ENCODE peak calls at places on chromosomes 3 and 15, in six cellular contexts. One of them, this sample, is unnamed. For H3K4me1, the result is how much of the 10 kb centered on the place peaks cover.

GRCh38 chr3:64575211-64575844 is 112.5 kb downstream of the ADAMTS9 start:
- DNase-seq in heart left ventricle: no peak
- DNase-seq in esophagus squamous epithelium: no peak
- DNase-seq in psoas muscle: no peak
- DNase-seq in uterus: no peak
- DNase-seq in SK-N-SH: peak
- DNase-seq in this sample: no peak

GRCh38 chr3:154469585-154469984 is 39.6 kb upstream of the GPR149 start:
- DNase-seq in heart left ventricle: no peak
- DNase-seq in esophagus squamous epithelium: no peak
- DNase-seq in psoas muscle: no peak
- DNase-seq in uterus: no peak
- DNase-seq in SK-N-SH: no peak
- DNase-seq in this sample: no peak

GRCh38 chr3:5505997-5506396 is 318.5 kb downstream of the EDEM1 start:
- DNase-seq in heart left ventricle: no peak
- DNase-seq in esophagus squamous epithelium: no peak
- DNase-seq in psoas muscle: no peak
- DNase-seq in uterus: no peak
- DNase-seq in SK-N-SH: no peak
- DNase-seq in this sample: no peak

GRCh38 chr3:65118279-65118678 is 430.5 kb upstream of the ADAMTS9 start:
- DNase-seq in heart left ventricle: no peak
- DNase-seq in esophagus squamous epithelium: no peak
- DNase-seq in psoas muscle: no peak
- DNase-seq in uterus: no peak
- DNase-seq in SK-N-SH: no peak
- DNase-seq in this sample: no peak

GRCh38 chr3:71176366-71176765 is 407.2 kb downstream of the FOXP1 start:
- DNase-seq in heart left ventricle: no peak
- DNase-seq in esophagus squamous epithelium: no peak
- DNase-seq in psoas muscle: no peak
- DNase-seq in uterus: no peak
- DNase-seq in SK-N-SH: no peak
- DNase-seq in this sample: no peak

GRCh38 chr3:89503891-89504391 is 396.5 kb downstream of the EPHA3 start:
- DNase-seq in heart left ventricle: no peak
- DNase-seq in esophagus squamous epithelium: no peak
- DNase-seq in psoas muscle: no peak
- DNase-seq in uterus: no peak
- DNase-seq in SK-N-SH: no peak
- DNase-seq in this sample: no peak

GRCh38 chr3:40719660-40720287 is 195.0 kb downstream of the ZNF621 start:
- DNase-seq in heart left ventricle: no peak
- DNase-seq in esophagus squamous epithelium: no peak
- DNase-seq in psoas muscle: no peak
- DNase-seq in uterus: peak
- DNase-seq in SK-N-SH: no peak
- DNase-seq in this sample: peak

GRCh38 chr3:145882416-145882815 is 278.6 kb downstream of the PLOD2 start:
- DNase-seq in heart left ventricle: no peak
- DNase-seq in esophagus squamous epithelium: no peak
- DNase-seq in psoas muscle: no peak
- DNase-seq in uterus: no peak
- DNase-seq in SK-N-SH: no peak
- DNase-seq in this sample: no peak

GRCh38 chr3:172156309-172156998 is 117.1 kb downstream of the FNDC3B start:
- DNase-seq in heart left ventricle: peak
- DNase-seq in esophagus squamous epithelium: no peak
- DNase-seq in psoas muscle: peak
- DNase-seq in uterus: no peak
- DNase-seq in SK-N-SH: no peak
- DNase-seq in this sample: no peak

GRCh38 chr3:45623846-45624245 is 29.3 kb downstream of the LIMD1 start:
- DNase-seq in heart left ventricle: no peak
- DNase-seq in esophagus squamous epithelium: no peak
- DNase-seq in psoas muscle: no peak
- DNase-seq in uterus: no peak
- DNase-seq in SK-N-SH: no peak
- DNase-seq in this sample: no peak

GRCh38 chr3:62168356-62168755 is 205.0 kb downstream of the FEZF2 start:
- DNase-seq in heart left ventricle: no peak
- DNase-seq in esophagus squamous epithelium: no peak
- DNase-seq in psoas muscle: no peak
- DNase-seq in uterus: no peak
- DNase-seq in SK-N-SH: no peak
- DNase-seq in this sample: no peak

GRCh38 chr3:14525685-14526631 is 14.2 kb downstream of the GRIP2 start:
- DNase-seq in heart left ventricle: no peak
- DNase-seq in esophagus squamous epithelium: no peak
- DNase-seq in psoas muscle: no peak
- DNase-seq in uterus: peak
- DNase-seq in SK-N-SH: no peak
- DNase-seq in this sample: no peak

GRCh38 chr15:58426501-58426900 is 5.3 kb upstream of the LIPC start:
- DNase-seq in heart left ventricle: no peak
- DNase-seq in esophagus squamous epithelium: no peak
- DNase-seq in psoas muscle: no peak
- DNase-seq in uterus: no peak
- DNase-seq in SK-N-SH: no peak
- DNase-seq in this sample: no peak

GRCh38 chr15:28901587-28901980 is 15.8 kb downstream of the APBA2 start:
- DNase-seq in heart left ventricle: no peak
- DNase-seq in esophagus squamous epithelium: no peak
- DNase-seq in psoas muscle: no peak
- DNase-seq in uterus: no peak
- DNase-seq in SK-N-SH: no peak
- DNase-seq in this sample: no peak

GRCh38 chr3:57778499-57778898 is 22.4 kb downstream of the SLMAP start:
- DNase-seq in heart left ventricle: no peak
- DNase-seq in esophagus squamous epithelium: no peak
- DNase-seq in psoas muscle: no peak
- DNase-seq in uterus: no peak
- DNase-seq in SK-N-SH: no peak
- DNase-seq in this sample: no peak

GRCh38 chr3:190339130-190339529 is 16.9 kb upstream of the CLDN1 start:
- DNase-seq in heart left ventricle: no peak
- DNase-seq in esophagus squamous epithelium: no peak
- DNase-seq in psoas muscle: no peak
- DNase-seq in uterus: no peak
- DNase-seq in SK-N-SH: no peak
- DNase-seq in this sample: no peak

GRCh38 chr3:159950156-159950898 is 38.3 kb upstream of the IL12A start:
- DNase-seq in heart left ventricle: no peak
- DNase-seq in esophagus squamous epithelium: no peak
- DNase-seq in psoas muscle: no peak
- DNase-seq in uterus: no peak
- DNase-seq in SK-N-SH: no peak
- DNase-seq in this sample: no peak

GRCh38 chr3:143839980-143840379 is 8.3 kb downstream of the SLC9A9 start:
- DNase-seq in heart left ventricle: no peak
- DNase-seq in esophagus squamous epithelium: no peak
- DNase-seq in psoas muscle: no peak
- DNase-seq in uterus: no peak
- DNase-seq in SK-N-SH: no peak
- DNase-seq in this sample: no peak

GRCh38 chr3:184537885-184538599 is 23.5 kb upstream of the EPHB3 start:
- DNase-seq in heart left ventricle: no peak
- DNase-seq in esophagus squamous epithelium: no peak
- DNase-seq in psoas muscle: no peak
- DNase-seq in uterus: no peak
- DNase-seq in SK-N-SH: no peak
- DNase-seq in this sample: no peak

GRCh38 chr3:76199382-76199781 is 414.0 kb upstream of the ZNF717 start:
- DNase-seq in heart left ventricle: no peak
- DNase-seq in esophagus squamous epithelium: no peak
- DNase-seq in psoas muscle: no peak
- DNase-seq in uterus: no peak
- DNase-seq in SK-N-SH: no peak
- DNase-seq in this sample: no peak

GRCh38 chr3:141877911-141878310 is 1.5 kb downstream of the ATP1B3 start:
- DNase-seq in heart left ventricle: no peak
- DNase-seq in esophagus squamous epithelium: no peak
- DNase-seq in psoas muscle: no peak
- DNase-seq in uterus: no peak
- DNase-seq in SK-N-SH: no peak
- DNase-seq in this sample: no peak

GRCh38 chr3:20185364-20185732 is 658 bp downstream of the SGO1 start:
- DNase-seq in heart left ventricle: no peak
- DNase-seq in esophagus squamous epithelium: no peak
- DNase-seq in psoas muscle: no peak
- DNase-seq in uterus: no peak
- DNase-seq in SK-N-SH: peak
- DNase-seq in this sample: no peak

GRCh38 chr3:28575100-28575747 is 226.6 kb upstream of the AZI2 start:
- DNase-seq in heart left ventricle: peak
- DNase-seq in esophagus squamous epithelium: no peak
- DNase-seq in psoas muscle: peak
- DNase-seq in uterus: no peak
- DNase-seq in SK-N-SH: peak
- DNase-seq in this sample: peak

GRCh38 chr3:28575748-28576589 is 227.3 kb upstream of the AZI2 start:
- DNase-seq in heart left ventricle: peak
- DNase-seq in esophagus squamous epithelium: no peak
- DNase-seq in psoas muscle: peak
- DNase-seq in uterus: no peak
- DNase-seq in SK-N-SH: peak
- DNase-seq in this sample: peak

GRCh38 chr3:28574036-28574435 is 225.4 kb upstream of the AZI2 start:
- DNase-seq in heart left ventricle: no peak
- DNase-seq in esophagus squamous epithelium: no peak
- DNase-seq in psoas muscle: no peak
- DNase-seq in uterus: no peak
- DNase-seq in SK-N-SH: no peak
- DNase-seq in this sample: no peak

GRCh38 chr3:28577941-28578340 is 229.3 kb upstream of the AZI2 start:
- DNase-seq in heart left ventricle: no peak
- DNase-seq in esophagus squamous epithelium: no peak
- DNase-seq in psoas muscle: no peak
- DNase-seq in uterus: no peak
- DNase-seq in SK-N-SH: no peak
- DNase-seq in this sample: no peak

GRCh38 chr3:28576590-28577220 is 228.1 kb upstream of the AZI2 start:
- DNase-seq in heart left ventricle: no peak
- DNase-seq in esophagus squamous epithelium: no peak
- DNase-seq in psoas muscle: no peak
- DNase-seq in uterus: no peak
- DNase-seq in SK-N-SH: peak
- DNase-seq in this sample: no peak
- H3K4me3 ChIP-seq in heart left ventricle: peak
- H3K4me3 ChIP-seq in esophagus squamous epithelium: peak
- H3K4me3 ChIP-seq in psoas muscle: peak
- H3K4me3 ChIP-seq in uterus: peak
- H3K4me3 ChIP-seq in SK-N-SH: peak
- H3K4me3 ChIP-seq in this sample: no peak

DNA sequence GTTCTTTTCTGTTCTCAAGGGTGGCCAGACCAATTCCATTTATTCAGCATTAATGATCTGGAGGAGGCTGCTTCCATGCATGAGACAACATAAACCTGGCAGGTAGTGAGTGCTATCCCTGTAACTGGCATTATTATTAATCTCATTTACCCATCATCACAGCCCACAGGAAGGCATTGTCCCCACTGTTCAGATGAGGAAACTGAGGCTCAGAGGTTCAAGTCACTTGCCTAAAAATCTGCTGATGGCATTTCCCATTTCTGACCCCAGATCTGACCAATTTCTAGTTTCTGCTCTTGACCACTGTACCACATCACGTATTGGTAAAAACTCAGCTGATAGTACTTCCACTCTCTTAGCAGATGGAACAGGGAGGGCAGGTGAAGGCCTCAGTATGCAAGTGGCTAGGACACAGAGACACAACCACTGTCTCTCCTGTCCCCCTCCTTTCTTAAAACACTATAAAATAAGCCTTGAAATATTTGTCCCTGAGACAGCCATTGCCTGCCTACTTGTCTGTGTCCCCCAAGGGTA is 36.1 kb downstream of the TRANK1 start:
- DNase-seq in heart left ventricle: no peak
- DNase-seq in esophagus squamous epithelium: no peak
- DNase-seq in psoas muscle: no peak
- DNase-seq in uterus: no peak
- DNase-seq in SK-N-SH: no peak
- DNase-seq in this sample: no peak
- H3K4me1 ChIP-seq in heart left ventricle: under half
- H3K4me1 ChIP-seq in esophagus squamous epithelium: under half
- H3K4me1 ChIP-seq in psoas muscle: under half
- H3K4me1 ChIP-seq in uterus: under half
- H3K4me1 ChIP-seq in SK-N-SH: under half
- H3K4me1 ChIP-seq in this sample: under half

DNA sequence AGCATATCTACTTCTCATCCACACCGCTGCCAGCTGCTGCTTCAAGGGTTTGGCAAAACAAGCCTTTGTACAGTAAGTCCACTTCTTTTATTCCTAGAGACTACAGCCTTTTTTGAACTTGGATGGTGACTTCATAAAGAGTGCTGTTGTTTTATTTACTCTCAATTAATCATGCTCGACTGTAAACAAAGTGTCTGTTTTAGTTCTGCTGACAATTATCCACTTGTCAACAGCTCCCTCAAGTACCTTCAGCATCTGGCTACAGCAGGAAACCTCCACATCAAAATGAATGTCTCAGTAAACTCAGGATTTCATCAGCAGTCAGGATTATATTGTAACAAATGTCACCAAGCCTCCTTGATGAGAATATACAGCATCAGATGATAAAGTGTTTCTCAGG is 12.2 kb upstream of the FOXB1 start:
- DNase-seq in heart left ventricle: no peak
- DNase-seq in esophagus squamous epithelium: no peak
- DNase-seq in psoas muscle: no peak
- DNase-seq in uterus: no peak
- DNase-seq in SK-N-SH: no peak
- DNase-seq in this sample: no peak
- TF ChIP-seq CTCF in heart left ventricle: no peak
- TF ChIP-seq CTCF in esophagus squamous epithelium: no peak
- TF ChIP-seq CTCF in psoas muscle: no peak
- TF ChIP-seq CTCF in uterus: no peak
- TF ChIP-seq CTCF in SK-N-SH: no peak
- TF ChIP-seq CTCF in this sample: no peak

GRCh38 chr3:97823081-97823480 is 1.3 kb downstream of the CRYBG3 start:
- DNase-seq in heart left ventricle: no peak
- DNase-seq in esophagus squamous epithelium: no peak
- DNase-seq in psoas muscle: no peak
- DNase-seq in uterus: no peak
- DNase-seq in SK-N-SH: no peak
- DNase-seq in this sample: no peak

GRCh38 chr3:97821413-97821809 is 400 bp upstream of the CRYBG3 start:
- DNase-seq in heart left ventricle: peak
- DNase-seq in esophagus squamous epithelium: no peak
- DNase-seq in psoas muscle: peak
- DNase-seq in uterus: peak
- DNase-seq in SK-N-SH: peak
- DNase-seq in this sample: peak

GRCh38 chr3:97823503-97824004 is 1.7 kb downstream of the CRYBG3 start:
- DNase-seq in heart left ventricle: peak
- DNase-seq in esophagus squamous epithelium: no peak
- DNase-seq in psoas muscle: peak
- DNase-seq in uterus: no peak
- DNase-seq in SK-N-SH: no peak
- DNase-seq in this sample: peak

GRCh38 chr3:97820780-97821179 is 1.0 kb upstream of the CRYBG3 start:
- DNase-seq in heart left ventricle: no peak
- DNase-seq in esophagus squamous epithelium: no peak
- DNase-seq in psoas muscle: no peak
- DNase-seq in uterus: no peak
- DNase-seq in SK-N-SH: no peak
- DNase-seq in this sample: no peak

GRCh38 chr3:97821810-97822775 is at the start of gene CRYBG3:
- DNase-seq in heart left ventricle: peak
- DNase-seq in esophagus squamous epithelium: peak
- DNase-seq in psoas muscle: peak
- DNase-seq in uterus: peak
- DNase-seq in SK-N-SH: peak
- DNase-seq in this sample: peak
- H3K4me3 ChIP-seq in heart left ventricle: peak
- H3K4me3 ChIP-seq in esophagus squamous epithelium: peak
- H3K4me3 ChIP-seq in psoas muscle: peak
- H3K4me3 ChIP-seq in uterus: peak
- H3K4me3 ChIP-seq in SK-N-SH: peak
- H3K4me3 ChIP-seq in this sample: peak

This sample was measured in heart right ventricle.